ENCODE peak calls at places on chromosomes 4 and X, in five cellular contexts. K is lower lobe of right lung, T is fibroblast of mammary gland, D is suprapubic skin, Y is cardiac fibroblast. J is an unnamed sample.

GRCh38 chr4:54277691-54278090 is 48.6 kb downstream of the PDGFRA start:
- DNase-seq in K (no peak), T (peak; percentile 91), D (no peak), Y (peak; percentile 85), J (peak; percentile 49)

GRCh38 chrX:41718481-41719245 is 5.3 kb upstream of the GPR82 start:
- DNase-seq in K (no peak), T (no peak), D (no peak), Y (no peak), J (no peak)

GRCh38 chr4:182929296-182929695 is 12.1 kb upstream of the DCTD start:
- DNase-seq in K (no peak), T (peak; percentile 66), D (no peak), Y (peak; percentile 81), J (peak; percentile 83)

GRCh38 chr4:21830272-21830671 is 118.3 kb downstream of the KCNIP4 start:
- DNase-seq in K (no peak), T (peak; percentile 20), D (no peak), Y (peak; percentile 39), J (no peak)

GRCh38 chr4:7199129-7199725 is 6.9 kb downstream of the SORCS2 start:
- DNase-seq in K (peak; percentile 42), T (no peak), D (no peak), Y (no peak), J (no peak)

GRCh38 chrX:63718010-63718694 is 66.9 kb downstream of the ARHGEF9 start:
- DNase-seq in K (no peak), T (no peak), D (no peak), Y (no peak), J (no peak)

GRCh38 chrX:53263597-53264094 is 17.7 kb downstream of the IQSEC2 start:
- DNase-seq in K (no peak), T (peak; percentile 88), D (no peak), Y (peak; percentile 73), J (no peak)

GRCh38 chrX:97446298-97446882 is 562.7 kb downstream of the RPA4 start:
- DNase-seq in K (no peak), T (peak; percentile 7), D (no peak), Y (peak; percentile 17), J (no peak)

GRCh38 chr4:35993606-35994005 is 250.7 kb downstream of the ARAP2 start:
- DNase-seq in K (no peak), T (no peak), D (no peak), Y (no peak), J (no peak)

GRCh38 chr4:147879676-147880075 is 147.8 kb downstream of the ARHGAP10 start:
- DNase-seq in K (no peak), T (no peak), D (no peak), Y (peak; percentile 38), J (no peak)

GRCh38 chr4:117479673-117480072 is 394.3 kb upstream of the TRAM1L1 start:
- DNase-seq in K (no peak), T (no peak), D (no peak), Y (no peak), J (no peak)

GRCh38 chr4:135724426-135724825 is 1522.8 kb upstream of the PABPC4L start:
- DNase-seq in K (no peak), T (no peak), D (no peak), Y (no peak), J (no peak)

GRCh38 chrX:78048036-78048435 is 56.0 kb upstream of the PGK1 start:
- DNase-seq in K (no peak), T (no peak), D (no peak), Y (no peak), J (no peak)

GRCh38 chr4:963276-964225 is 9.8 kb downstream of the DGKQ start:
- DNase-seq in K (peak; percentile 37), T (no peak), D (peak; percentile 65), Y (no peak), J (no peak)

GRCh38 chrX:13939741-13940597 is 89.7 kb downstream of the GEMIN8 start:
- DNase-seq in K (no peak), T (no peak), D (no peak), Y (peak; percentile 8), J (no peak)

GRCh38 chrX:41507899-41508298 is 60.8 kb downstream of the NYX start:
- DNase-seq in K (no peak), T (no peak), D (no peak), Y (no peak), J (no peak)

GRCh38 chrX:87961471-87961870 is 443.9 kb downstream of the KLHL4 start:
- DNase-seq in K (no peak), T (no peak), D (no peak), Y (no peak), J (no peak)

GRCh38 chrX:155870958-155871357 is 10.2 kb upstream of the VAMP7 start:
- DNase-seq in K (no peak), T (no peak), D (no peak), Y (no peak), J (no peak)

GRCh38 chrX:53813663-53814440 is 127.3 kb upstream of the HUWE1 start:
- DNase-seq in K (no peak), T (no peak), D (no peak), Y (no peak), J (no peak)

GRCh38 chr4:52054254-52054653 is 3.1 kb downstream of the SPATA18 start:
- DNase-seq in K (no peak), T (no peak), D (no peak), Y (no peak), J (no peak)

GRCh38 chr4:52057196-52057595 is 6.1 kb downstream of the SPATA18 start:
- DNase-seq in K (no peak), T (peak; percentile 18), D (no peak), Y (no peak), J (no peak)

GRCh38 chr4:52052475-52052780 is 1.3 kb downstream of the SPATA18 start:
- DNase-seq in K (no peak), T (no peak), D (no peak), Y (peak; percentile 78), J (no peak)

GRCh38 chr4:52051615-52052474 is 741 bp downstream of the SPATA18 start:
- DNase-seq in K (peak; percentile 84), T (peak; percentile 85), D (peak; percentile 76), Y (peak; percentile 88), J (peak; percentile 67)

DNA sequence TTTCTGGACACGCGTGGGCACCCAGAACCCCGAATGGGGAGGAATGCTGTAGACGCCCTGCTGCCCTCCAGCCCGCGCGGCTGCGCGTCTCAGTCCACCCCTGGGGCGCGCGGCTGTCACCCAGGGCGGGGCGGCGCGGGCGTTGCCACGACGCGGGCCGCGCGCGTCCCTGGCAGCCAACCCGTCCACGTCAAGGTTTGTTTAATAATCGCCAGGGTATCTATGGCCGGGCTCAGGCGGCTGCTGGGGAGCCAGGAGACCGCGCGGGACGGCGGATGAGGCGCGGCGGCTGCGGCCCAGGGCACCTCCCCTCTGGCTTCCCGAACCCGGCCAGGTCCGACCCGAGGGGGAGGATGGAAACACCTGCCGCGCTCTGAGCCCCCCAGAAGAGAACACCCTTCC is at the start of gene SPATA18:
- DNase-seq in K (peak; percentile 52), T (peak; percentile 10), D (peak; percentile 62), Y (peak; percentile 18), J (no peak)
- H3K4me3 ChIP-seq in K (peak within 1 kb of the TSS; percentile 63), T (peak within 1 kb of the TSS; percentile 73), D (peak within 1 kb of the TSS; percentile 55), Y (peak within 1 kb of the TSS; percentile 58), J (peak within 1 kb of the TSS; percentile 92)

GRCh38 chr4:82599336-82599735 is 37.5 kb upstream of the TMEM150C start:
- DNase-seq in K (no peak), T (no peak), D (no peak), Y (peak; percentile 1), J (no peak)
- TF ChIP-seq CTCF in K (no peak), T (no peak), D (no peak), Y (no peak), J (no peak)

GRCh38 chrX:135408794-135409193 is 12.9 kb upstream of the SMIM10L2A start:
- DNase-seq in K (no peak), T (no peak), D (no peak), Y (no peak), J (no peak)
- H3K4me3 ChIP-seq in K (no peak overlapping the region), T (no peak overlapping the region), D (no peak overlapping the region), Y (no peak overlapping the region), J (no peak overlapping the region)

DNA sequence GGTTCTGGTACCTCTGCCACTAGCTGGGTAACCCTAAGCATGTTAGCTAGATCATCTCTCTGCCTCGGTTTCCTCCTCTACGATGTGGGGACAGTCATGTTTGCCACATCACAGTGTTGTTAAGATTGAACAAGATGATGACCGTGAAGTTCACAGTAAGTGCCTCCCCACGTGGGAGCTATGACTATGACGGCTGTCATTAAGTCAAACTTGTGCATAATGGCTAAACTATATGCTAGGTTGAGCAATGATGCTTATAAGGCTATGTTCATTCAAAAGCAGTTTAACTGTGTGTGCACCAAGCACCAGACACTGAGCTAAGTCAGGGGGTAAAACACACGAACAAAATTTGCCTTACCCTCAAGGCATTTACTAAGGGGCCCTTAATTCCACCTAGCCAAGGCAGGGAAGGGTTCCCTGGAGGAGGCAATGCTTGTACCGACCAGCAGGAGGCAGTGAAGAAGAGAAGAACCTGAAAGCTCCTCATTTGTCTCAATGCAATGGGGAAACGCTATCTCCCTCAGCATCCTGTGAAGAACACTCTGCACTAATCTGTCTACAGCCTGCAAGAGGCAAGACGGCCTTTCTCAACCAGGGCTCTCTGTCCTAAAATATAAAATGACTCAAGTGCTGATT is 52.9 kb downstream of the MAP7D2 start:
- DNase-seq in K (no peak), T (peak; percentile 10), D (no peak), Y (peak; percentile 30), J (no peak)
- TF ChIP-seq CTCF in K (no peak), T (peak; percentile 37), D (no peak), Y (peak; percentile 30), J (peak; percentile 27)

GRCh38 chr4:168488800-168489404 is 8.0 kb upstream of the PALLD start:
- DNase-seq in K (no peak), T (no peak), D (no peak), Y (no peak), J (no peak)
- H3K4me3 ChIP-seq in K (no peak overlapping the region), T (no peak overlapping the region), D (no peak overlapping the region), Y (no peak overlapping the region), J (no peak overlapping the region)

DNA sequence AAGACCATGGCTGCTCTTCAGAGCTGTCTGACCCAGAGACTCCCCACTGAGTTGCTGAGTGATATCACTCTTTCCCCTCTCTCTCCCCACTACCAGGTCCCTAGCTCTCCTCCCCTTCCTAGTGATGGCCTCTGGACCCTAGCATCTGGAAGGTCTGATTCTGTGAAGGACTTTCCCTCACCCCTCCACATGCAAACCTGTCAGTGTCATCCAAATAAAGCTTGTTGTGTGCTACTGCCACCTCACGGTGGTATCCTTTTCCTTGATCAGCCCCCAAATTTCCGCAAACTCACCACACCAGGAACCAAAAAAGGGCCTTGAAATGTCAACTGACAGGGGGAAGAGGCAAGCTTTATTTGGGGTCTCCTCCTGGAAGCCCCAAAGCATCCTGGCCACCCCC is 500.2 kb downstream of the IDS start:
- DNase-seq in K (no peak), T (no peak), D (no peak), Y (no peak), J (no peak)
- TF ChIP-seq CTCF in K (no peak), T (no peak), D (no peak), Y (no peak), J (no peak)

GRCh38 chrX:37787353-37787869 is 7.6 kb downstream of the CYBB start:
- DNase-seq in K (no peak), T (no peak), D (no peak), Y (no peak), J (no peak)
- H3K4me3 ChIP-seq in K (no peak overlapping the region), T (no peak overlapping the region), D (no peak overlapping the region), Y (no peak overlapping the region), J (no peak overlapping the region)

J was measured in AG09309.